ENCODE peak calls at places on chromosomes 4 and X, in eight cellular contexts. L, O, A, U, N, F, P and H are unnamed samples.

GRCh38 chr4:54585321-54586000 is 72.3 kb upstream of the KIT start:
- DNase-seq in F (no peak), P (no peak), N (peak; percentile 27), U (no peak), A (no peak), O (no peak), L (no peak), H (no peak)

GRCh38 chr4:135497563-135498152 is 1296.1 kb upstream of the PABPC4L start:
- DNase-seq in N (no peak), P (no peak), A (no peak), L (no peak), U (no peak), O (no peak), F (no peak), H (no peak)

GRCh38 chrX:96480081-96480480 is 204.6 kb upstream of the DIAPH2 start:
- DNase-seq in L (no peak), O (no peak), A (no peak), P (no peak), F (no peak), U (no peak), N (peak; percentile 1), H (no peak)

GRCh38 chrX:48003758-48004457 is at the start of gene ZNF182:
- DNase-seq in L (peak; percentile 92), O (peak; percentile 97), F (peak; percentile 94), U (peak; percentile 96), N (peak; percentile 91), A (peak; percentile 93), P (peak; percentile 70), H (peak; percentile 92)

GRCh38 chrX:46634577-46634976 is 61.0 kb downstream of the CHST7 start:
- DNase-seq in L (no peak), N (no peak), A (no peak), U (no peak), P (no peak), O (no peak), F (no peak), H (no peak)

GRCh38 chr4:150089732-150090131 is 11.5 kb downstream of the DCLK2 start:
- DNase-seq in N (no peak), F (no peak), U (no peak), O (no peak), L (no peak), P (no peak), A (no peak), H (no peak)

GRCh38 chrX:53223955-53224859 is 800 bp downstream of the KDM5C start:
- DNase-seq in L (no peak), U (no peak), O (no peak), P (no peak), A (no peak), F (no peak), N (peak; percentile 16), H (no peak)

GRCh38 chr4:56755901-56756300 is 65.6 kb downstream of the SPINK2 start:
- DNase-seq in A (no peak), P (no peak), O (no peak), F (no peak), U (no peak), L (no peak), N (no peak), H (no peak)

GRCh38 chr4:91758487-91758886 is 545.3 kb upstream of the GRID2 start:
- DNase-seq in O (no peak), F (no peak), U (no peak), A (no peak), P (no peak), L (no peak), N (peak; percentile 85), H (no peak)

GRCh38 chr4:90187148-90187884 is 60.1 kb downstream of the CCSER1 start:
- DNase-seq in A (no peak), L (no peak), U (no peak), F (no peak), O (no peak), P (no peak), N (no peak), H (no peak)

GRCh38 chrX:117196481-117196880 is 733.7 kb upstream of the CT83 start:
- DNase-seq in U (no peak), L (no peak), O (no peak), P (peak; percentile 22), F (no peak), N (no peak), A (no peak), H (no peak)

GRCh38 chr4:38065900-38066299 is 105.7 kb downstream of the PTTG2 start:
- DNase-seq in U (no peak), P (no peak), A (no peak), F (no peak), L (no peak), N (no peak), O (no peak), H (no peak)

GRCh38 chr4:38062894-38063168 is 102.6 kb downstream of the PTTG2 start:
- DNase-seq in L (no peak), U (no peak), F (no peak), O (no peak), P (no peak), N (no peak), A (no peak), H (no peak)

GRCh38 chr4:38065181-38065580 is 105.0 kb downstream of the PTTG2 start:
- DNase-seq in U (no peak), P (no peak), L (no peak), N (no peak), O (no peak), F (no peak), A (no peak), H (no peak)

GRCh38 chr4:38060829-38061431 is 100.7 kb downstream of the PTTG2 start:
- DNase-seq in P (no peak), L (no peak), N (peak; percentile 75), A (no peak), U (no peak), F (no peak), O (no peak), H (no peak)

GRCh38 chr4:38062088-38062893 is 102.1 kb downstream of the PTTG2 start:
- DNase-seq in A (peak; percentile 86), U (peak; percentile 83), P (peak; percentile 66), F (peak; percentile 80), L (peak; percentile 84), N (peak; percentile 86), O (peak; percentile 95), H (peak; percentile 87)
- H3K27ac ChIP-seq in A (peak overlapping the region; percentile 12), U (peak overlapping the region; percentile 55), P (no peak overlapping the region), F (peak overlapping the region; percentile 75), L (peak overlapping the region; percentile 47), N (peak overlapping the region; percentile 53), O (no peak overlapping the region), H (peak overlapping the region; percentile 81)

GRCh38 chr4:39941682-39942217 is 36.0 kb downstream of the PDS5A start:
- DNase-seq in F (no peak), P (no peak), U (no peak), L (no peak), A (no peak), O (no peak), N (no peak), H (no peak)
- H3K4me1 ChIP-seq in F (peaks cover 26% of the 10 kb centered on the region), P (peaks cover 2% of the 10 kb centered on the region), U (peaks cover 4% of the 10 kb centered on the region), L (peaks cover 5% of the 10 kb centered on the region), A (peaks cover 17% of the 10 kb centered on the region), O (no peaks in the 10 kb centered on the region), N (no peaks in the 10 kb centered on the region), H (no peaks in the 10 kb centered on the region)

DNA sequence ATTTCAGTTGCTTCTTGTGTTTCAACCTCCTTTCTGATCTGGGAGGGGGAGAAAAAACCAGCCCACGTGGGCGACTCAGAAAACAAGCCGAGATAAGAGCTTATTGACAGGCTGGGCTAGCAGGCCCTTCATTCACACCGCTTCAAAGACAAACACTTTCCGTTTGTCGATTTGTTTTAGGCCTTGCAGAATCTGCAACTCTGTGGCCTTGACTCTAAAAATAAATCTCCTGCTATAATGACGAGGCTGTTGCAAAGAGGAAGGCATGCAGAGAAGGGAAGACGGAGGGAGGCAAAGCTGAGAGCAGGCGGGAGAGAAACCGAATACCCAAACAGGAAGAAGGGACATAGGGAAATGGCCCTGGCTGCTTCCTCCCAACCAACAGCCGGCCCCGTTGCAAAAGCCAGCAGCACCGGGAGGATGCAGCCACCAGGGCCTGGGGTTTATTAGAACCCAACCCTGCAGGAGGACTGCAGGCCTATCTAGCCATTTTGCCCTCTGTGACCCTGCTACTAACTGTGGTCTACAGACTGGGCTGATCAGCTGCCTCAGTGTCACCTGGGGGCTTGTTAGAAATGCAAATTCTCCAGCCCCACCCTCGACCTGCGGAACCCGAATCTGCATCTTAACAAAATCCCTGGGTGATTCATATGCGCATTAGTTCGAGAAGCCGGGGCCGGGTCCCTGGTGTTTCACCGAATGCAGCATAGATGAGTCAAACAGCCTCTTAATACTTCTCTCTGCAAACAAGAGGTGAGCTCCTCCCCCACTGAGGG is 325.5 kb downstream of the BCOR start:
- DNase-seq in N (peak; percentile 37), P (peak; percentile 47), L (peak; percentile 42), A (no peak), F (no peak), O (peak; percentile 70), U (peak; percentile 68), H (no peak)
- H3K27ac ChIP-seq in N (peak overlapping the region; percentile 76), P (peak overlapping the region; percentile 58), L (peak overlapping the region; percentile 62), A (no peak overlapping the region), F (peak overlapping the region; percentile 56), O (peak overlapping the region; percentile 56), U (peak overlapping the region; percentile 86), H (peak overlapping the region; percentile 60)

GRCh38 chr4:110635155-110635479 is 12.2 kb upstream of the PITX2 start:
- DNase-seq in P (no peak), A (no peak), O (no peak), L (no peak), F (no peak), U (no peak), N (no peak), H (no peak)
- H3K4me1 ChIP-seq in P (peaks cover 2% of the 10 kb centered on the region), A (peaks cover 29% of the 10 kb centered on the region), O (no peaks in the 10 kb centered on the region), L (peaks cover 5% of the 10 kb centered on the region), F (peaks cover 46% of the 10 kb centered on the region), U (peaks cover 35% of the 10 kb centered on the region), N (peaks cover 17% of the 10 kb centered on the region), H (peaks cover 6% of the 10 kb centered on the region)

DNA sequence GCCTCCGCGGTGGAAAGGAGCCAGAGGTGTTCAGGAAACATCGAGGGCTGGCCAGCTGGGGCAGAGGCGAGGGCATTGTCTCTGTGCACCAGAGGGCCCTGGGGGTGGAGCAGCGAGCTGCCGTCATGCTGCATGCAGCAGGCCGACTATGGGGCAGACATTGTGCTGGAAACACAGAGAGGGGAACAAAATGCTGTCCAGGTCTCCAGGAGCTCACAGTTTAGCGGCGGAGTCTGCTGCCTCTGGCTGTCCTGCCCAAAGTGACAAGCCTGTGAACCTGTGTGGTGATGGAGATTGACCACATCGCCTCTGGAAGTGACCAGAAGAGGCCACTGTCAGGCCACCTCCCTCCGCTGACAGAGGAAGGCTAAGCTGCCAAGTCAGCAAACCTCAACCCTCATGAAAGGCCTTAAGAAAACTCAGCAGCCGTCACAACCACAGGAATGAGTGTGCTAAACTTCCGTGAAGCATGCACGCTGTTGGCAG is 20.1 kb upstream of the SASH3 start:
- DNase-seq in U (no peak), L (no peak), F (no peak), O (peak; percentile 68), N (peak; percentile 92), P (no peak), A (no peak), H (peak; percentile 35)
- H3K27ac ChIP-seq in U (no peak overlapping the region), L (no peak overlapping the region), F (peak overlapping the region; percentile 40), O (no peak overlapping the region), N (no peak overlapping the region), P (no peak overlapping the region), A (no peak overlapping the region), H (no peak overlapping the region)

GRCh38 chrX:15514279-15514678 is 13.7 kb downstream of the BMX start:
- DNase-seq in N (no peak), P (no peak), L (no peak), O (no peak), U (no peak), F (no peak), A (no peak), H (no peak)
- H3K4me1 ChIP-seq in N (no peaks in the 10 kb centered on the region), P (no peaks in the 10 kb centered on the region), L (no peaks in the 10 kb centered on the region), O (no peaks in the 10 kb centered on the region), U (no peaks in the 10 kb centered on the region), F (no peaks in the 10 kb centered on the region), A (no peaks in the 10 kb centered on the region), H (no peaks in the 10 kb centered on the region)

GRCh38 chrX:13837290-13837745 is 20.4 kb upstream of the GPM6B start:
- DNase-seq in P (no peak), N (no peak), O (no peak), U (no peak), F (no peak), L (no peak), A (no peak), H (no peak)
- H3K27ac ChIP-seq in P (no peak overlapping the region), N (no peak overlapping the region), O (no peak overlapping the region), U (no peak overlapping the region), F (no peak overlapping the region), L (no peak overlapping the region), A (no peak overlapping the region), H (no peak overlapping the region)